ENCODE peak calls at places on chromosome 1, in four cellular contexts. One of them, this sample, is unnamed.

GRCh38 chr1:180926164-180926981 is 13.7 kb downstream of the KIAA1614 start:
- DNase-seq in fibroblast of lung: peak; percentile 42
- DNase-seq in MM.1S: no peak
- DNase-seq in neural progenitor cell: peak; percentile 79
- DNase-seq in this sample: peak; percentile 27

GRCh38 chr1:10514490-10515235 is 39.9 kb downstream of the PEX14 start:
- DNase-seq in fibroblast of lung: peak; percentile 44
- DNase-seq in MM.1S: no peak
- DNase-seq in neural progenitor cell: peak; percentile 76
- DNase-seq in this sample: peak; percentile 22

GRCh38 chr1:201358596-201358995 is 18.9 kb downstream of the TNNT2 start:
- DNase-seq in fibroblast of lung: peak; percentile 16
- DNase-seq in MM.1S: no peak
- DNase-seq in neural progenitor cell: no peak
- DNase-seq in this sample: no peak

GRCh38 chr1:204438628-204439027 is 27.0 kb upstream of the PPP1R15B start:
- DNase-seq in fibroblast of lung: peak; percentile 100
- DNase-seq in MM.1S: no peak
- DNase-seq in neural progenitor cell: no peak
- DNase-seq in this sample: peak; percentile 100

GRCh38 chr1:3577300-3577699 is 34.0 kb downstream of the MEGF6 start:
- DNase-seq in fibroblast of lung: peak; percentile 86
- DNase-seq in MM.1S: no peak
- DNase-seq in neural progenitor cell: no peak
- DNase-seq in this sample: peak; percentile 84

GRCh38 chr1:113905435-113905861 is 322 bp downstream of the DCLRE1B start:
- DNase-seq in fibroblast of lung: no peak
- DNase-seq in MM.1S: peak; percentile 17
- DNase-seq in neural progenitor cell: peak; percentile 63
- DNase-seq in this sample: no peak

GRCh38 chr1:79845951-79846350 is 839.4 kb upstream of the ADGRL4 start:
- DNase-seq in fibroblast of lung: peak; percentile 28
- DNase-seq in MM.1S: no peak
- DNase-seq in neural progenitor cell: no peak
- DNase-seq in this sample: peak; percentile 23

GRCh38 chr1:57325117-57325516 is 98.7 kb downstream of the DAB1 start:
- DNase-seq in fibroblast of lung: no peak
- DNase-seq in MM.1S: no peak
- DNase-seq in neural progenitor cell: no peak
- DNase-seq in this sample: no peak

GRCh38 chr1:227891223-227891954 is 56.3 kb downstream of the WNT9A start:
- DNase-seq in fibroblast of lung: no peak
- DNase-seq in MM.1S: no peak
- DNase-seq in neural progenitor cell: no peak
- DNase-seq in this sample: no peak

GRCh38 chr1:78833491-78833890 is 173.0 kb downstream of the ADGRL4 start:
- DNase-seq in fibroblast of lung: peak; percentile 90
- DNase-seq in MM.1S: no peak
- DNase-seq in neural progenitor cell: no peak
- DNase-seq in this sample: peak; percentile 86

GRCh38 chr1:8396912-8397406 is 79.0 kb downstream of the SLC45A1 start:
- DNase-seq in fibroblast of lung: peak; percentile 100
- DNase-seq in MM.1S: peak; percentile 39
- DNase-seq in neural progenitor cell: no peak
- DNase-seq in this sample: peak; percentile 100

GRCh38 chr1:23524716-23525401 is 6.2 kb downstream of the E2F2 start:
- DNase-seq in fibroblast of lung: no peak
- DNase-seq in MM.1S: peak; percentile 91
- DNase-seq in neural progenitor cell: peak; percentile 26
- DNase-seq in this sample: no peak

GRCh38 chr1:224922404-224923164 is 6.9 kb upstream of the DNAH14 start:
- DNase-seq in fibroblast of lung: peak; percentile 25
- DNase-seq in MM.1S: peak; percentile 56
- DNase-seq in neural progenitor cell: peak; percentile 58
- DNase-seq in this sample: peak; percentile 18

GRCh38 chr1:18468570-18468969 is 12.2 kb upstream of the KLHDC7A start:
- DNase-seq in fibroblast of lung: no peak
- DNase-seq in MM.1S: no peak
- DNase-seq in neural progenitor cell: no peak
- DNase-seq in this sample: no peak
- TF ChIP-seq CTCF in fibroblast of lung: no peak
- TF ChIP-seq CTCF in MM.1S: no peak
- TF ChIP-seq CTCF in neural progenitor cell: no peak
- TF ChIP-seq CTCF in this sample: no peak

DNA sequence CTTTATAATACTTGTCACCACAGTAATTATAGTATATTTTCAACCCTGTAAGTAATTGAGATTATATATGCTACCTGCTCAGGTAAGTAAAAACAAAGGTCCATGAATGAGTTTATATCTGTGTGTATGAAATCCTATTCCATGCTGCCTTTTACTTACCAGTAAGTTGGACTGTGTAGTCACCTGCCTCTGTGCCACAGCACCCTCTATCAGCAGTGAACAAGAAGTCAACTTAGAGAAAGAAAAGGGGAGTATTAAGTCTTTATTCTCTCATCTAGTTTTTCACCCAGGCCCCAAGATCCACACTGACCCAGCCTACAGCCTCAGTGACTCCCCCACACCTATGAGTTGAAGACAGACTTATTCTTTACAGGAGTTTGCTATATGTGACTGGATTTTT is 36.9 kb upstream of the IFI16 start:
- DNase-seq in fibroblast of lung: no peak
- DNase-seq in MM.1S: peak; percentile 43
- DNase-seq in neural progenitor cell: peak; percentile 29
- DNase-seq in this sample: no peak
- TF ChIP-seq CTCF in fibroblast of lung: no peak
- TF ChIP-seq CTCF in MM.1S: peak; percentile 40
- TF ChIP-seq CTCF in neural progenitor cell: peak; percentile 46
- TF ChIP-seq CTCF in this sample: no peak

GRCh38 chr1:14498839-14499238 is 99.6 kb upstream of the KAZN start:
- DNase-seq in fibroblast of lung: no peak
- DNase-seq in MM.1S: no peak
- DNase-seq in neural progenitor cell: no peak
- DNase-seq in this sample: no peak
- TF ChIP-seq CTCF in fibroblast of lung: no peak
- TF ChIP-seq CTCF in MM.1S: no peak
- TF ChIP-seq CTCF in neural progenitor cell: no peak
- TF ChIP-seq CTCF in this sample: no peak

GRCh38 chr1:217048104-217048707 is 325.0 kb upstream of the ESRRG start:
- DNase-seq in fibroblast of lung: no peak
- DNase-seq in MM.1S: no peak
- DNase-seq in neural progenitor cell: peak; percentile 42
- DNase-seq in this sample: no peak
- TF ChIP-seq CTCF in fibroblast of lung: peak; percentile 16
- TF ChIP-seq CTCF in MM.1S: peak; percentile 26
- TF ChIP-seq CTCF in neural progenitor cell: peak; percentile 54
- TF ChIP-seq CTCF in this sample: no peak

GRCh38 chr1:26744075-26744958 is 43.4 kb upstream of the PIGV start:
- DNase-seq in fibroblast of lung: peak; percentile 94
- DNase-seq in MM.1S: peak; percentile 99
- DNase-seq in neural progenitor cell: peak; percentile 25
- DNase-seq in this sample: peak; percentile 91
- TF ChIP-seq CTCF in fibroblast of lung: no peak
- TF ChIP-seq CTCF in MM.1S: no peak
- TF ChIP-seq CTCF in neural progenitor cell: no peak
- TF ChIP-seq CTCF in this sample: no peak

DNA sequence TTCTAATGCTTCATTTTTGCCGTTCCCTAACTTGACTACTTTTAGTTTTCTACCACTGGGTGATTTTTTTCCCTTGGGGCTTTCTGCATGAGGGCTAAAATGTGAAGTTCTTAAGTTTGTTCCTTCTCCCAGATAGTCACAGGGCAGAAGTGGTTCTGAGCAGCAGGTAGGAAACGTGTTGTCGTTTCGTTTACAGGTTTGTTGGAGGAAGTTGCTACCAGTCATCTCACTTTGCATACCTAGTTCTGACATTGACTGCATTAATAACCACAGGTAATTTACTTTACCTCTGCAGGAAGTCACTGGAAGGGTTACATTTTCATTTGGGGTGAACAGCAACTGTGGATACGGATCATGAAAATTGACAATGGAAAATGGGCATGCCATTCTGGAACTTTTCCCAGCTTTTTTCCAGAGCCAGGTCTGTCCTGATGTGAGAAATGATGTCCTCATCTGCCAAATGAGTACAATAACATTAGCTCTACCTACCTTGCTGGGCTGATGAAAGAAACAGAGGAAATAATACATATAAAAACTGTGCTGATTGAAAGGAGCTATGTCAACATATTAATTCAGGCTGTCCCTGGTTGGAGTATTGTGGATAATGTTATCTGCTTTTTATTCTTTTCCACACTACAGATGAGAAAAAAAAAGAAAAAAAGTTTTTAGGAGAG is 94.2 kb downstream of the DISC1 start:
- DNase-seq in fibroblast of lung: no peak
- DNase-seq in MM.1S: no peak
- DNase-seq in neural progenitor cell: no peak
- DNase-seq in this sample: no peak
- TF ChIP-seq CTCF in fibroblast of lung: no peak
- TF ChIP-seq CTCF in MM.1S: no peak
- TF ChIP-seq CTCF in neural progenitor cell: no peak
- TF ChIP-seq CTCF in this sample: no peak

DNA sequence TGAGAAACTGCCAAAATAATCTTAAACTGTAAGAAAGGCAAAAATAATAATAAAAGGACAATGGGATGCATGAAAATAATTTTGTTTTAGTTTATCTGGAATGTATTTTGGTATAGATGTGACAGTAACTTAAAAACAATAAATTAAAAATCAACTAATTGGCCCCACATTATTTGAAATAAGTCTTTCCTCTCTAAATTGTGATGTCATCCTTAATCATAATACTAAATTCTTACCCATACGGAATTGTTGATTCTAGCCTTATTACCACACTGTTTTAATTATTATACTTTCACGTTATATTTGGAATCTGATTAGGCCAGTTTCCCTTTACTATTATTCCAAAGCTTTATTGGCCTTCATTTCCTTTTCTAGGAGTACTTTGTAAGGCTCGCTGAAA is 7.7 kb downstream of the DESI2 start:
- DNase-seq in fibroblast of lung: no peak
- DNase-seq in MM.1S: no peak
- DNase-seq in neural progenitor cell: no peak
- DNase-seq in this sample: no peak
- TF ChIP-seq CTCF in fibroblast of lung: no peak
- TF ChIP-seq CTCF in MM.1S: no peak
- TF ChIP-seq CTCF in neural progenitor cell: no peak
- TF ChIP-seq CTCF in this sample: no peak

GRCh38 chr1:43235451-43236121 is 34.2 kb upstream of the TMEM125 start:
- DNase-seq in fibroblast of lung: no peak
- DNase-seq in MM.1S: no peak
- DNase-seq in neural progenitor cell: no peak
- DNase-seq in this sample: no peak
- TF ChIP-seq CTCF in fibroblast of lung: no peak
- TF ChIP-seq CTCF in MM.1S: no peak
- TF ChIP-seq CTCF in neural progenitor cell: no peak
- TF ChIP-seq CTCF in this sample: no peak

GRCh38 chr1:2546515-2547209 is 9.5 kb upstream of the TNFRSF14 start:
- DNase-seq in fibroblast of lung: peak; percentile 70
- DNase-seq in MM.1S: peak; percentile 90
- DNase-seq in neural progenitor cell: peak; percentile 94
- DNase-seq in this sample: peak; percentile 52
- TF ChIP-seq CTCF in fibroblast of lung: no peak
- TF ChIP-seq CTCF in MM.1S: no peak
- TF ChIP-seq CTCF in neural progenitor cell: peak; percentile 20
- TF ChIP-seq CTCF in this sample: no peak